ENCODE peak calls at places on chromosomes 12 and 14, in eight cellular contexts. Q, Z, L, J, U, H, K and A are unnamed samples.

GRCh38 chr12:62744551-62744950 is 190.4 kb downstream of the PPM1H start:
- DNase-seq in Q (no peak), Z (no peak), L (no peak), J (no peak), U (peak; percentile 78), H (peak; percentile 63), K (peak; percentile 84), A (no peak)

GRCh38 chr12:26953447-26953846 is 15.2 kb downstream of the FGFR1OP2 start:
- DNase-seq in Q (no peak), Z (no peak), L (no peak), J (no peak), U (no peak), H (no peak), K (no peak), A (no peak)

GRCh38 chr12:49887536-49888401 is 15.9 kb downstream of the FAIM2 start:
- DNase-seq in Q (no peak), Z (no peak), L (peak; percentile 57), J (no peak), U (no peak), H (no peak), K (no peak), A (no peak)

GRCh38 chr12:96263449-96263902 is 69.3 kb downstream of the ELK3 start:
- DNase-seq in Q (no peak), Z (no peak), L (no peak), J (no peak), U (no peak), H (peak; percentile 80), K (no peak), A (no peak)

GRCh38 chr14:81625343-81625742 is 91.7 kb upstream of the SEL1L start:
- DNase-seq in Q (no peak), Z (no peak), L (peak; percentile 15), J (peak; percentile 95), U (peak; percentile 1), H (peak; percentile 2), K (no peak), A (no peak)

GRCh38 chr12:56719056-56719455 is 6.0 kb downstream of the NACA start:
- DNase-seq in Q (no peak), Z (no peak), L (no peak), J (no peak), U (no peak), H (no peak), K (no peak), A (no peak)

GRCh38 chr14:61452452-61452851 is 131.1 kb downstream of the PRKCH start:
- DNase-seq in Q (no peak), Z (peak; percentile 46), L (no peak), J (no peak), U (no peak), H (no peak), K (no peak), A (no peak)

GRCh38 chr14:21940887-21941855 is 267.6 kb upstream of the OR4E1 start:
- DNase-seq in Q (no peak), Z (no peak), L (peak; percentile 36), J (no peak), U (no peak), H (peak; percentile 47), K (peak; percentile 4), A (no peak)

GRCh38 chr14:59832663-59833294 is 37.8 kb downstream of the RTN1 start:
- DNase-seq in Q (no peak), Z (no peak), L (no peak), J (no peak), U (no peak), H (no peak), K (no peak), A (no peak)

GRCh38 chr12:22333186-22333745 is 1.2 kb downstream of the ST8SIA1 start:
- DNase-seq in Q (no peak), Z (no peak), L (no peak), J (no peak), U (peak; percentile 66), H (no peak), K (peak; percentile 64), A (peak; percentile 20)

GRCh38 chr12:52006726-52007157 is at the start of gene TAMALIN:
- DNase-seq in Q (no peak), Z (peak; percentile 74), L (no peak), J (no peak), U (no peak), H (peak; percentile 87), K (peak; percentile 37), A (no peak)

GRCh38 chr14:68692916-68693771 is 99.7 kb downstream of the ZFP36L1 start:
- DNase-seq in Q (no peak), Z (no peak), L (no peak), J (no peak), U (no peak), H (no peak), K (peak; percentile 66), A (peak; percentile 33)

GRCh38 chr14:100770605-100771120 is 44.0 kb downstream of the DLK1 start:
- DNase-seq in Q (no peak), Z (no peak), L (no peak), J (no peak), U (no peak), H (no peak), K (no peak), A (no peak)